ENCODE peak calls at places on chromosomes 4 and X, in five cellular contexts. R is IMR-90; F is NCI-H345; D is GM18507; L is effector memory CD8-positive, alpha-beta T cell. B is an unnamed sample.

GRCh38 chr4:146255874-146256273 is 41.5 kb downstream of the REELD1 start:
- DNase-seq in D (no peak), L (no peak), R (peak), F (no peak), B (no peak)

GRCh38 chrX:14801136-14801535 is 71.7 kb downstream of the FANCB start:
- DNase-seq in L (no peak), D (no peak), F (no peak), R (peak), B (no peak)

GRCh38 chr4:147831452-147832192 is 99.7 kb downstream of the ARHGAP10 start:
- DNase-seq in L (no peak), D (no peak), R (peak), F (no peak), B (no peak)

GRCh38 chr4:3702551-3703221 is 63.5 kb upstream of the ADRA2C start:
- DNase-seq in F (no peak), R (no peak), D (no peak), L (no peak), B (no peak)

GRCh38 chr4:153153339-153153851 is 50.8 kb upstream of the TRIM2 start:
- DNase-seq in R (peak), F (peak), D (no peak), L (peak), B (no peak)

GRCh38 chr4:1738410-1738809 is 17.1 kb downstream of the TACC3 start:
- DNase-seq in L (no peak), F (no peak), D (no peak), R (no peak), B (no peak)

GRCh38 chr4:127309360-127310095 is 323.2 kb upstream of the INTU start:
- DNase-seq in R (peak), D (no peak), F (no peak), L (no peak), B (no peak)

GRCh38 chrX:117522725-117523700 is 593.6 kb downstream of the KLHL13 start:
- DNase-seq in D (no peak), L (no peak), R (no peak), F (no peak), B (no peak)

GRCh38 chr4:89111833-89112563 is 665 bp downstream of the TIGD2 start:
- DNase-seq in R (peak), F (no peak), L (no peak), D (no peak), B (peak)

GRCh38 chr4:675036-675804 is 878 bp downstream of the MYL5 start:
- DNase-seq in F (no peak), D (no peak), R (no peak), L (no peak), B (no peak)

GRCh38 chrX:18252644-18253359 is 32.1 kb upstream of the BEND2 start:
- DNase-seq in R (peak), L (no peak), F (no peak), D (no peak), B (no peak)